ENCODE peak calls at places on chromosomes 12 and 14, in nine cellular contexts. F is ascending aorta; Y is PC-3; B is adrenal gland; A is aorta; S is testis; E is GM23248; Q is heart right ventricle; V is effector memory CD4-positive, alpha-beta T cell. J is an unnamed sample.

GRCh38 chr14:100146548-100147091 is 12.8 kb downstream of the DEGS2 start:
- DNase-seq in A (no peak), S (no peak), F (no peak), E (no peak), V (no peak), Q (no peak), B (no peak), Y (no peak), J (no peak)

GRCh38 chr12:14952295-14952995 is 9.0 kb downstream of the ARHGDIB start:
- DNase-seq in E (peak; percentile 98), S (no peak), V (peak; percentile 22), A (no peak), Q (peak; percentile 58), F (no peak), B (no peak), Y (peak; percentile 90), J (peak; percentile 72)

GRCh38 chr12:49893753-49894752 is 9.6 kb downstream of the FAIM2 start:
- DNase-seq in Y (peak; percentile 86), Q (no peak), S (no peak), E (peak; percentile 17), V (no peak), B (peak; percentile 48), A (no peak), F (no peak), J (no peak)

GRCh38 chr12:52405922-52406385 is at the start of gene KRT82:
- DNase-seq in A (peak; percentile 49), S (no peak), V (no peak), F (no peak), E (no peak), B (no peak), Q (no peak), Y (no peak), J (no peak)

GRCh38 chr12:19382563-19382962 is 56.7 kb upstream of the AEBP2 start:
- DNase-seq in V (no peak), E (no peak), A (no peak), B (no peak), Y (no peak), S (no peak), F (no peak), Q (no peak), J (no peak)

GRCh38 chr14:102185360-102185759 is 45.7 kb downstream of the WDR20 start:
- DNase-seq in E (no peak), A (no peak), Y (no peak), S (no peak), B (no peak), Q (no peak), F (no peak), V (no peak), J (no peak)

GRCh38 chr12:131413471-131413870 is 297.4 kb upstream of the SFSWAP start:
- DNase-seq in V (no peak), F (no peak), A (no peak), Y (no peak), B (no peak), S (no peak), Q (no peak), E (no peak), J (no peak)

GRCh38 chr12:54419088-54419887 is at the start of gene ITGA5:
- DNase-seq in Y (peak; percentile 77), S (peak; percentile 64), V (peak; percentile 43), B (peak; percentile 88), Q (peak; percentile 86), A (peak; percentile 96), F (no peak), E (peak; percentile 93), J (peak; percentile 76)

GRCh38 chr14:33475623-33476022 is 475.3 kb downstream of the EGLN3 start:
- DNase-seq in V (no peak), S (peak; percentile 55), Q (peak; percentile 10), Y (peak; percentile 77), A (no peak), E (peak; percentile 41), F (no peak), B (peak; percentile 54), J (peak; percentile 67)

GRCh38 chr12:67222302-67222701 is 46.9 kb upstream of the CAND1 start:
- DNase-seq in B (no peak), F (no peak), V (no peak), Q (no peak), E (peak; percentile 44), Y (peak; percentile 63), A (no peak), S (peak; percentile 16), J (no peak)

GRCh38 chr12:65306229-65306602 is 27.7 kb downstream of the MSRB3 start:
- DNase-seq in A (no peak), E (peak; percentile 28), B (no peak), Y (peak; percentile 17), F (no peak), Q (no peak), V (no peak), S (no peak), J (no peak)

GRCh38 chr12:9936597-9936996 is 4.4 kb upstream of the CLEC2A start:
- DNase-seq in S (no peak), F (no peak), V (no peak), A (no peak), E (no peak), Y (no peak), B (no peak), Q (no peak), J (no peak)

GRCh38 chr12:92136883-92137582 is 8.6 kb downstream of the BTG1 start:
- DNase-seq in B (no peak), A (no peak), F (no peak), E (peak; percentile 90), V (no peak), Q (no peak), S (no peak), Y (peak; percentile 91), J (peak; percentile 71)

GRCh38 chr12:47551426-47551851 is 154.4 kb downstream of the RPAP3 start:
- DNase-seq in Q (peak; percentile 44), V (no peak), E (peak; percentile 74), A (no peak), Y (peak; percentile 56), S (no peak), F (no peak), B (peak; percentile 15), J (no peak)

GRCh38 chr12:95836185-95836609 is 22.6 kb upstream of the SNRPF start:
- DNase-seq in F (no peak), Q (no peak), B (no peak), Y (peak; percentile 93), S (no peak), V (no peak), E (peak; percentile 85), A (no peak), J (no peak)

GRCh38 chr12:62654558-62655241 is 188.1 kb downstream of the MON2 start:
- DNase-seq in E (no peak), F (no peak), B (no peak), S (peak; percentile 53), Y (no peak), Q (no peak), V (no peak), A (no peak), J (no peak)

GRCh38 chr14:102655154-102655553 is 62.7 kb downstream of the RCOR1 start:
- DNase-seq in V (no peak), F (no peak), S (no peak), Y (peak; percentile 83), B (no peak), Q (no peak), A (no peak), E (peak; percentile 53), J (no peak)

GRCh38 chr14:54894995-54895394 is 7.6 kb downstream of the GCH1 start:
- DNase-seq in S (peak; percentile 63), Q (no peak), Y (peak; percentile 41), A (no peak), F (no peak), E (peak; percentile 76), V (no peak), B (no peak), J (no peak)

GRCh38 chr12:12266873-12267634 is at the start of gene LRP6:
- DNase-seq in E (peak; percentile 97), F (peak; percentile 35), A (peak; percentile 96), B (peak; percentile 91), Y (peak; percentile 81), S (peak; percentile 93), V (peak; percentile 15), Q (peak; percentile 92), J (peak; percentile 93)
- H3K4me3 ChIP-seq in E (peak within 1 kb of the TSS; percentile 85), F (peak within 1 kb of the TSS; percentile 63), A (peak within 1 kb of the TSS; percentile 89), B (peak within 1 kb of the TSS; percentile 66), Y (peak within 1 kb of the TSS; percentile 74), S (peak within 1 kb of the TSS; percentile 88), V (peak within 1 kb of the TSS; percentile 92), Q (peak within 1 kb of the TSS; percentile 79), J (peak within 1 kb of the TSS; percentile 76)

GRCh38 chr14:85243306-85243705 is 286.6 kb upstream of the FLRT2 start:
- DNase-seq in F (no peak), A (no peak), S (no peak), Y (no peak), E (no peak), B (no peak), Q (no peak), V (no peak), J (no peak)
- H3K36me3 ChIP-seq in F (no peaks in the 10 kb centered on the region), A (no peaks in the 10 kb centered on the region), S (no peaks in the 10 kb centered on the region), Y (no peaks in the 10 kb centered on the region), E (no peaks in the 10 kb centered on the region), B (no peaks in the 10 kb centered on the region), Q (no peaks in the 10 kb centered on the region), V (no peaks in the 10 kb centered on the region), J (no peaks in the 10 kb centered on the region)

DNA sequence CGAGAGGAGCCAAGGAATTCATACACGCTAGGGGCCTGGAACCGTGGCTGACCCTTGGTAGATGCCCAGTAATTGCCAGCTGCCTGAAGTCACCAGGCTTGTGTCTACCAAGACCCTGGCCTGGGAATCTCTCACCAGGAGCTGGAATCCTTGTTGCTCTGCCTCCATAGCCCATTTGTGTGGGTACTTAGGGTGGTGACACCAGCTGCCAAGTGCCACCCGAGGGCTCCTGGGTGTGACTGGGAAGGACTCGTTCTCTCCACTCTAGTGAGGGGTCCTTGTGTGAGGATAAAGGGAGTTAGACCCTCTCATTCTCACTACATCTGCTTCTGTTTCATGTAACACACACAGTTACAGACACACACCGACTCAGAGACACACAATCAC is 17.9 kb downstream of the SERPINA1 start:
- DNase-seq in V (no peak), S (no peak), A (no peak), B (no peak), Q (no peak), F (no peak), Y (no peak), E (no peak), J (no peak)
- H3K4me3 ChIP-seq in V (no peak overlapping the region), S (no peak overlapping the region), A (no peak overlapping the region), B (no peak overlapping the region), Q (no peak overlapping the region), F (no peak overlapping the region), Y (no peak overlapping the region), E (no peak overlapping the region), J (no peak overlapping the region)

DNA sequence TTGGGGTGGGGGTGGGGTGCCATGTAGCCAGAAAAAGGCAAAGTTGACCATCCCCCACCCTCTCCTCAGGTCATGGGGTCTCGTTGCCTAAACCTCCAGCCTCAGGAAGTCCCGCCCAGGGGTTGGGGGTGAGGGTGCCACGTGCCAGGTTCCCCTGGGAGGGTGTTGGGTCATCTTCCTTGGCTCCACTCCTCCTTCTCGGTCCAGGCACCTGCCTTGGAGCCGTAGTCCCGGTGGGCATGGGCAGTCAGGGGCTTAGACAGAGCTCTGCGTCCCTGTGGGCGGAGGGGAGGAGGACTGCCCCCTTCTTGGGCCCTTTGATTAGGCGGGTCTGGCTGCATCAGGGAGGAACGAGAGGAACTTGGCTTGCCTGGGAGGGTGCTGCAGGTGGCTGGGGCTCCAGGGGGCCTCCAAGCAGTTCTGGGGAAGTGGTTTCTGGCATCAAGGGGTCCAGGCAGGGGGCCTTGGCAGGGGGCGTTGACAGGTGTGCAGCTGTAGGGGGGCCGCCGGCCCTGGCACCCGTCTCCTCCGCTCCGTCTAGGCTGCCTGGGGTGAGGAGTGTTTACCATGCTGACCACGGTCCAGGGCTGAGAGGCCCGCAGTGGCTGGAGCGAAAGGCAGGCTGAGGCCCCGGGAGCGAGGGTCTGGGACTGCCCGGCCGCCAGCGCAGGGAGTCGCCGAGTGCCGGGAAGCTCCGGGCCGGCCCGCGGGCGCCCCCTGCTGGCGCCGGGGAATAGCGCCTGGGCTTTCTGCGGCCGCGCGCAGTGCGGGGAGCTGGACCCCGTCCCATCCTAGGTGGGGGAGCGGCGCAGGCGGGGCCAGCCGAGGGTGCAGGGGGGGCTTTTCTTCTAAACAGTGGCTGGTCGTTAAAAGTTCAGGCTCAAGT is 7.9 kb downstream of the SETD1B start:
- DNase-seq in Q (peak; percentile 67), F (no peak), E (peak; percentile 86), A (peak; percentile 92), V (peak; percentile 55), S (peak; percentile 68), B (peak; percentile 79), Y (peak; percentile 84), J (peak; percentile 62)
- H3K36me3 ChIP-seq in Q (peaks cover 87% of the 10 kb centered on the region), F (peaks cover 62% of the 10 kb centered on the region), E (peaks cover 23% of the 10 kb centered on the region), A (peaks cover 4% of the 10 kb centered on the region), V (peaks cover 60% of the 10 kb centered on the region), S (no peaks in the 10 kb centered on the region), B (no peaks in the 10 kb centered on the region), Y (peaks cover 44% of the 10 kb centered on the region), J (peaks cover 79% of the 10 kb centered on the region)

J was measured in SJSA1.